ENCODE peak calls at places on chromosomes 4 and X, in seven cellular contexts. One of them, this sample, is unnamed.
A peak's percentile ranks its signal among the peaks of the same experiment; 100 is the strongest.

GRCh38 chr4:112003508-112003907 is 141.7 kb upstream of the FAM241A start:
- DNase-seq in transverse colon: no peak
- DNase-seq in Calu3: no peak
- DNase-seq in B cell: no peak
- DNase-seq in endothelial cell: no peak
- DNase-seq in neural progenitor cell: no peak
- DNase-seq in H1: no peak
- DNase-seq in this sample: no peak

GRCh38 chr4:25448379-25449109 is 71.5 kb downstream of the ANAPC4 start:
- DNase-seq in transverse colon: no peak
- DNase-seq in H1: no peak
- DNase-seq in B cell: no peak
- DNase-seq in Calu3: no peak
- DNase-seq in endothelial cell: no peak
- DNase-seq in neural progenitor cell: peak; percentile 13
- DNase-seq in this sample: no peak

GRCh38 chr4:107278791-107279481 is 242.8 kb upstream of the DKK2 start:
- DNase-seq in Calu3: no peak
- DNase-seq in neural progenitor cell: no peak
- DNase-seq in transverse colon: no peak
- DNase-seq in B cell: no peak
- DNase-seq in endothelial cell: no peak
- DNase-seq in H1: no peak
- DNase-seq in this sample: no peak

GRCh38 chr4:108693819-108694218 is 43.4 kb downstream of the OSTC start:
- DNase-seq in transverse colon: no peak
- DNase-seq in endothelial cell: no peak
- DNase-seq in B cell: no peak
- DNase-seq in Calu3: no peak
- DNase-seq in neural progenitor cell: no peak
- DNase-seq in H1: no peak
- DNase-seq in this sample: no peak

GRCh38 chrX:135707880-135708279 is 5.6 kb upstream of the CT45A1 start:
- DNase-seq in endothelial cell: peak; percentile 58
- DNase-seq in H1: peak; percentile 49
- DNase-seq in transverse colon: peak; percentile 16
- DNase-seq in Calu3: peak; percentile 9
- DNase-seq in B cell: no peak
- DNase-seq in neural progenitor cell: peak; percentile 20
- DNase-seq in this sample: no peak

GRCh38 chr4:32790803-32791202 is 2070.6 kb downstream of the PCDH7 start:
- DNase-seq in B cell: no peak
- DNase-seq in Calu3: no peak
- DNase-seq in H1: no peak
- DNase-seq in endothelial cell: no peak
- DNase-seq in transverse colon: no peak
- DNase-seq in neural progenitor cell: no peak
- DNase-seq in this sample: no peak

GRCh38 chr4:183960021-183960420 is 54.9 kb downstream of the STOX2 start:
- DNase-seq in neural progenitor cell: peak; percentile 86
- DNase-seq in transverse colon: peak; percentile 58
- DNase-seq in H1: peak; percentile 53
- DNase-seq in B cell: no peak
- DNase-seq in endothelial cell: peak; percentile 14
- DNase-seq in Calu3: peak; percentile 48
- DNase-seq in this sample: peak; percentile 14

GRCh38 chr4:73842696-73843095 is 6.2 kb downstream of the CXCL6 start:
- DNase-seq in Calu3: no peak
- DNase-seq in neural progenitor cell: no peak
- DNase-seq in endothelial cell: no peak
- DNase-seq in B cell: no peak
- DNase-seq in H1: no peak
- DNase-seq in transverse colon: no peak
- DNase-seq in this sample: no peak

GRCh38 chr4:5211274-5211852 is 160.1 kb downstream of the STK32B start:
- DNase-seq in B cell: no peak
- DNase-seq in H1: no peak
- DNase-seq in Calu3: no peak
- DNase-seq in neural progenitor cell: no peak
- DNase-seq in endothelial cell: no peak
- DNase-seq in transverse colon: no peak
- DNase-seq in this sample: no peak

GRCh38 chr4:166366012-166366411 is 493.0 kb downstream of the TLL1 start:
- DNase-seq in neural progenitor cell: no peak
- DNase-seq in B cell: no peak
- DNase-seq in transverse colon: no peak
- DNase-seq in H1: no peak
- DNase-seq in Calu3: no peak
- DNase-seq in endothelial cell: no peak
- DNase-seq in this sample: no peak

GRCh38 chrX:139192386-139192961 is 338.1 kb upstream of the F9 start:
- DNase-seq in neural progenitor cell: no peak
- DNase-seq in H1: no peak
- DNase-seq in Calu3: no peak
- DNase-seq in endothelial cell: no peak
- DNase-seq in B cell: no peak
- DNase-seq in transverse colon: no peak
- DNase-seq in this sample: no peak

GRCh38 chrX:8179653-8180052 is 8.6 kb upstream of the VCX2 start:
- DNase-seq in B cell: no peak
- DNase-seq in Calu3: no peak
- DNase-seq in transverse colon: no peak
- DNase-seq in H1: no peak
- DNase-seq in endothelial cell: no peak
- DNase-seq in neural progenitor cell: no peak
- DNase-seq in this sample: no peak

GRCh38 chr4:153234923-153235322 is 30.7 kb downstream of the TRIM2 start:
- DNase-seq in transverse colon: no peak
- DNase-seq in B cell: no peak
- DNase-seq in Calu3: no peak
- DNase-seq in H1: no peak
- DNase-seq in neural progenitor cell: no peak
- DNase-seq in endothelial cell: no peak
- DNase-seq in this sample: no peak

GRCh38 chr4:157444014-157444413 is 223.5 kb downstream of the GRIA2 start:
- DNase-seq in neural progenitor cell: no peak
- DNase-seq in B cell: no peak
- DNase-seq in endothelial cell: no peak
- DNase-seq in H1: no peak
- DNase-seq in Calu3: no peak
- DNase-seq in transverse colon: no peak
- DNase-seq in this sample: no peak

GRCh38 chr4:89837385-89837995 is 529 bp upstream of the SNCA start:
- DNase-seq in transverse colon: no peak
- DNase-seq in endothelial cell: peak; percentile 59
- DNase-seq in neural progenitor cell: peak; percentile 72
- DNase-seq in Calu3: peak; percentile 25
- DNase-seq in H1: no peak
- DNase-seq in B cell: peak; percentile 36
- DNase-seq in this sample: peak; percentile 29

GRCh38 chr4:102036619-102037376 is 246.3 kb downstream of the BANK1 start:
- DNase-seq in neural progenitor cell: no peak
- DNase-seq in transverse colon: no peak
- DNase-seq in Calu3: no peak
- DNase-seq in B cell: no peak
- DNase-seq in endothelial cell: no peak
- DNase-seq in H1: no peak
- DNase-seq in this sample: no peak

GRCh38 chrX:121000589-121000988 is 15.0 kb upstream of the CT47A1 start:
- DNase-seq in transverse colon: no peak
- DNase-seq in H1: no peak
- DNase-seq in Calu3: peak; percentile 20
- DNase-seq in neural progenitor cell: peak; percentile 13
- DNase-seq in endothelial cell: no peak
- DNase-seq in B cell: no peak
- DNase-seq in this sample: no peak

GRCh38 chr4:148203056-148203898 is 238.9 kb downstream of the NR3C2 start:
- DNase-seq in transverse colon: no peak
- DNase-seq in endothelial cell: no peak
- DNase-seq in B cell: no peak
- DNase-seq in Calu3: peak; percentile 13
- DNase-seq in neural progenitor cell: peak; percentile 64
- DNase-seq in H1: no peak
- DNase-seq in this sample: peak; percentile 21

GRCh38 chr4:2125023-2125422 is 65.9 kb downstream of the NAT8L start:
- DNase-seq in transverse colon: no peak
- DNase-seq in Calu3: no peak
- DNase-seq in neural progenitor cell: no peak
- DNase-seq in B cell: no peak
- DNase-seq in H1: no peak
- DNase-seq in endothelial cell: no peak
- DNase-seq in this sample: no peak

GRCh38 chrX:74449937-74450330 is 28.6 kb downstream of the SLC16A2 start:
- DNase-seq in transverse colon: no peak
- DNase-seq in Calu3: no peak
- DNase-seq in B cell: no peak
- DNase-seq in H1: no peak
- DNase-seq in neural progenitor cell: no peak
- DNase-seq in endothelial cell: no peak
- DNase-seq in this sample: no peak

GRCh38 chr4:140130677-140131076 is 23.3 kb downstream of the MAML3 start:
- DNase-seq in H1: no peak
- DNase-seq in Calu3: peak; percentile 66
- DNase-seq in transverse colon: no peak
- DNase-seq in endothelial cell: no peak
- DNase-seq in neural progenitor cell: no peak
- DNase-seq in B cell: no peak
- DNase-seq in this sample: no peak

GRCh38 chr4:98938386-98938785 is 9.5 kb upstream of the EIF4E start:
- DNase-seq in endothelial cell: no peak
- DNase-seq in neural progenitor cell: no peak
- DNase-seq in B cell: no peak
- DNase-seq in transverse colon: no peak
- DNase-seq in Calu3: peak; percentile 8
- DNase-seq in H1: no peak
- DNase-seq in this sample: no peak

GRCh38 chrX:131895002-131895401 is 128.1 kb upstream of the STK26 start:
- DNase-seq in B cell: no peak
- DNase-seq in endothelial cell: no peak
- DNase-seq in Calu3: no peak
- DNase-seq in neural progenitor cell: no peak
- DNase-seq in H1: no peak
- DNase-seq in transverse colon: no peak
- DNase-seq in this sample: no peak

GRCh38 chr4:127995776-127996175 is 30.6 kb downstream of the ABHD18 start:
- DNase-seq in H1: no peak
- DNase-seq in B cell: no peak
- DNase-seq in endothelial cell: no peak
- DNase-seq in neural progenitor cell: no peak
- DNase-seq in transverse colon: no peak
- DNase-seq in Calu3: no peak
- DNase-seq in this sample: no peak

GRCh38 chr4:78926825-78927224 is 12.4 kb downstream of the PAQR3 start:
- DNase-seq in Calu3: no peak
- DNase-seq in endothelial cell: no peak
- DNase-seq in transverse colon: no peak
- DNase-seq in B cell: no peak
- DNase-seq in H1: no peak
- DNase-seq in neural progenitor cell: no peak
- DNase-seq in this sample: no peak

GRCh38 chr4:116849620-116850019 is 235.8 kb downstream of the TRAM1L1 start:
- DNase-seq in transverse colon: no peak
- DNase-seq in neural progenitor cell: peak; percentile 35
- DNase-seq in endothelial cell: no peak
- DNase-seq in Calu3: no peak
- DNase-seq in H1: no peak
- DNase-seq in B cell: no peak
- DNase-seq in this sample: no peak
- TF ChIP-seq CTCF in transverse colon: no peak
- TF ChIP-seq CTCF in neural progenitor cell: peak; percentile 35
- TF ChIP-seq CTCF in endothelial cell: no peak
- TF ChIP-seq CTCF in Calu3: no peak
- TF ChIP-seq CTCF in H1: peak; percentile 50
- TF ChIP-seq CTCF in B cell: no peak
- TF ChIP-seq CTCF in this sample: peak; percentile 42

DNA sequence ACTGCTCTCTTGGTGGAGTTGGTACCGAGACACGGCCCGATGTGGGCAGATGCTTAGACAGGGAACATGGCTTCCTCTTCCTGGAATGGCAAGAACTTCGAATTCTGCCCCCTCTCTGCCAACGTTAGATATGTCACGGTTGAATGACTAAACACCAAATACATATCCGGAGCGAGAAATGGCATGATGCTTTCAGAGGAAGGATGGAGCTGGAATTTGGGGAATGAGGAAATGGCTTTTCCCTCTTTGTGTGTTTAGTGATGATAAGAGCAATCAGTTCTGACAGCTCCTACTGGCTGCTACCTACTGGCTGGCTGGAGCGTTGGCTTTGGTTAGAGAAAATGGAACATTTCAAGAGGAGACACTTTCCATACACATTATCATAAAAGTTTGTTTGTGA is 140.0 kb downstream of the DHRSX start:
- DNase-seq in B cell: no peak
- DNase-seq in endothelial cell: peak; percentile 23
- DNase-seq in transverse colon: no peak
- DNase-seq in neural progenitor cell: no peak
- DNase-seq in Calu3: peak; percentile 3
- DNase-seq in H1: no peak
- DNase-seq in this sample: no peak
- TF ChIP-seq CTCF in B cell: no peak
- TF ChIP-seq CTCF in endothelial cell: no peak
- TF ChIP-seq CTCF in transverse colon: no peak
- TF ChIP-seq CTCF in neural progenitor cell: no peak
- TF ChIP-seq CTCF in Calu3: no peak
- TF ChIP-seq CTCF in H1: no peak
- TF ChIP-seq CTCF in this sample: no peak

GRCh38 chr4:769511-769910 is 56.4 kb downstream of the CPLX1 start:
- DNase-seq in B cell: no peak
- DNase-seq in endothelial cell: no peak
- DNase-seq in neural progenitor cell: no peak
- DNase-seq in transverse colon: no peak
- DNase-seq in Calu3: no peak
- DNase-seq in H1: no peak
- DNase-seq in this sample: no peak
- TF ChIP-seq CTCF in B cell: no peak
- TF ChIP-seq CTCF in endothelial cell: no peak
- TF ChIP-seq CTCF in neural progenitor cell: no peak
- TF ChIP-seq CTCF in transverse colon: no peak
- TF ChIP-seq CTCF in Calu3: no peak
- TF ChIP-seq CTCF in H1: no peak
- TF ChIP-seq CTCF in this sample: no peak

GRCh38 chrX:100685284-100685996 is 41.4 kb downstream of the SRPX2 start:
- DNase-seq in neural progenitor cell: peak; percentile 72
- DNase-seq in Calu3: peak; percentile 73
- DNase-seq in B cell: peak; percentile 48
- DNase-seq in endothelial cell: peak; percentile 67
- DNase-seq in H1: peak; percentile 67
- DNase-seq in transverse colon: peak; percentile 81
- DNase-seq in this sample: peak; percentile 45
- TF ChIP-seq CTCF in neural progenitor cell: peak; percentile 75
- TF ChIP-seq CTCF in Calu3: peak; percentile 76
- TF ChIP-seq CTCF in B cell: peak; percentile 78
- TF ChIP-seq CTCF in endothelial cell: peak; percentile 91
- TF ChIP-seq CTCF in H1: peak; percentile 99
- TF ChIP-seq CTCF in transverse colon: peak; percentile 74
- TF ChIP-seq CTCF in this sample: peak; percentile 81

This sample was measured in progenitor cell of endocrine pancreas.